ENCODE peak calls at places on chromosomes 16 and 17, in eight cellular contexts. C is OCI-LY7, S is GM23248, M is HCT116, P is PC-3, Z is GM23338, L is MM.1S, U is neural progenitor cell. W is an unnamed sample.

GRCh38 chr17:29566473-29567361 is at the start of gene ABHD15:
- DNase-seq in C (peak), S (peak), M (peak), P (peak), Z (peak), L (peak), U (peak), W (peak)

GRCh38 chr17:27239046-27239445 is 54.9 kb upstream of the WSB1 start:
- DNase-seq in C (no peak), S (no peak), M (no peak), P (no peak), Z (no peak), L (no peak), U (no peak), W (no peak)

GRCh38 chr17:6491071-6491700 is 46.9 kb downstream of the PIMREG start:
- DNase-seq in C (no peak), S (no peak), M (no peak), P (no peak), Z (peak), L (no peak), U (peak), W (no peak)

GRCh38 chr17:72121164-72122001 is 563 bp downstream of the SOX9 start:
- DNase-seq in C (no peak), S (peak), M (no peak), P (peak), Z (peak), L (no peak), U (peak), W (peak)

GRCh38 chr16:86026916-86027315 is 128.0 kb downstream of the IRF8 start:
- DNase-seq in C (no peak), S (no peak), M (no peak), P (no peak), Z (no peak), L (no peak), U (no peak), W (no peak)

GRCh38 chr17:45905812-45906211 is 11.5 kb downstream of the MAPT start:
- DNase-seq in C (no peak), S (no peak), M (no peak), P (no peak), Z (no peak), L (no peak), U (no peak), W (no peak)

GRCh38 chr16:75273054-75273925 is 21.9 kb upstream of the BCAR1 start:
- DNase-seq in C (no peak), S (peak), M (no peak), P (peak), Z (no peak), L (no peak), U (no peak), W (peak)

GRCh38 chr17:21299981-21300600 is 15.6 kb downstream of the MAP2K3 start:
- DNase-seq in C (no peak), S (no peak), M (no peak), P (no peak), Z (no peak), L (no peak), U (no peak), W (no peak)

GRCh38 chr17:73589096-73589980 is 54.9 kb downstream of the SDK2 start:
- DNase-seq in C (peak), S (peak), M (no peak), P (no peak), Z (no peak), L (no peak), U (peak), W (no peak)

GRCh38 chr16:23013484-23013883 is 135.8 kb downstream of the USP31 start:
- DNase-seq in C (peak), S (peak), M (peak), P (peak), Z (peak), L (no peak), U (peak), W (peak)

GRCh38 chr16:55000595-55000994 is 69.9 kb downstream of the IRX5 start:
- DNase-seq in C (no peak), S (peak), M (no peak), P (no peak), Z (no peak), L (no peak), U (no peak), W (peak)

GRCh38 chr17:42072323-42073187 is 22.2 kb upstream of the C17orf113 start:
- DNase-seq in C (peak), S (peak), M (no peak), P (no peak), Z (peak), L (no peak), U (peak), W (peak)

GRCh38 chr16:9522589-9522988 is 431.1 kb downstream of the HAPSTR1 start:
- DNase-seq in C (no peak), S (no peak), M (no peak), P (no peak), Z (no peak), L (no peak), U (no peak), W (no peak)

GRCh38 chr17:79413591-79413990 is 197.3 kb downstream of the RBFOX3 start:
- DNase-seq in C (no peak), S (no peak), M (no peak), P (no peak), Z (no peak), L (no peak), U (no peak), W (no peak)

GRCh38 chr16:19348578-19349315 is 63.2 kb downstream of the CLEC19A start:
- DNase-seq in C (no peak), S (peak), M (no peak), P (no peak), Z (peak), L (no peak), U (peak), W (no peak)

GRCh38 chr17:36926226-36926625 is 11.0 kb upstream of the LHX1 start:
- DNase-seq in C (no peak), S (no peak), M (no peak), P (no peak), Z (no peak), L (no peak), U (no peak), W (no peak)

GRCh38 chr17:54883939-54884338 is 16.7 kb upstream of the TOM1L1 start:
- DNase-seq in C (no peak), S (no peak), M (no peak), P (no peak), Z (no peak), L (no peak), U (no peak), W (no peak)

GRCh38 chr16:48910214-48910613 is 300.2 kb upstream of the N4BP1 start:
- DNase-seq in C (no peak), S (no peak), M (no peak), P (no peak), Z (no peak), L (no peak), U (no peak), W (no peak)

GRCh38 chr16:48906076-48906475 is 296.1 kb upstream of the N4BP1 start:
- DNase-seq in C (no peak), S (no peak), M (no peak), P (no peak), Z (no peak), L (no peak), U (peak), W (no peak)

GRCh38 chr16:48909231-48909630 is 299.3 kb upstream of the N4BP1 start:
- DNase-seq in C (no peak), S (no peak), M (no peak), P (no peak), Z (no peak), L (no peak), U (no peak), W (no peak)

GRCh38 chr16:48905632-48906031 is 295.7 kb upstream of the N4BP1 start:
- DNase-seq in C (no peak), S (no peak), M (no peak), P (no peak), Z (no peak), L (no peak), U (no peak), W (no peak)

DNA sequence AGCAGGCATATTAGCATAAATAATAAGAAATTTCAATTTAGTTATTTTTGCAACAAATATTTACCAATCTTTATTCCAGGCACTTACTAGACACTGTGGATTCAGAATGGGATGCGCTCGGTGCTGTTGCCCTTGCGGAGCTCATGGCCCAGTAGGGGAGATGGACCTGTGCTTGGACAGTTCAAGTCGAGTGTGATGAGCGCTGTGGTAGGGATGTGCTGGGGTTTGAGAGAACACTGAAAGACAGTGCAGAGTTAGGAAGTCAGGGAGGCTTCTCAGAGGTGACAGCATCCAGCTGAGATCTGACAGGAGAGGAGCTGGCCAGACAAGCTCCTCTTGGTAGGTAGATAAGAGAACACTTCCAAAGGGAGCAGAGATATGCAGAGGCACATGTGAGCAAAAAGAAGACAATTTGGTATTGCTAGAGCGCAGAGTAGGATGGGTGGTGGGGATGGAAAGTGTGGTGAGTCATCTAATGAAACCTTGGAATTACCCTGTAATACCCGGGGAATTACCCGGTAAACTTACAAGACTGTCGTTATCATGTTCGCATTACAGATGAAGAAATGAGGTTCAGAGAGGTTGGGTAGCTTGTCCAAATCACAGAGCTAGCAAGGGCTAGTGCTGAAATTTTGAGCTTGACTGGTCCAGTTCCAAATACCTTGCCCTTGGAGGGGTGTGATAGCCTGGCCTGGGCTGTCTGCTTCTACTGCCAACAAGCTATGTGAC is 298.1 kb upstream of the N4BP1 start:
- DNase-seq in C (no peak), S (no peak), M (no peak), P (no peak), Z (no peak), L (no peak), U (no peak), W (no peak)
- TF ChIP-seq EZH2phosphoT487 in C (no peak), S (no peak), M (no peak), P (no peak), Z (no peak), L (no peak), U (no peak), W (no peak)

GRCh38 chr16:11104168-11105037 is 151.6 kb downstream of the SOCS1 start:
- DNase-seq in C (no peak), S (no peak), M (no peak), P (no peak), Z (no peak), L (no peak), U (no peak), W (no peak)
- H3K4me3 ChIP-seq in C (no peak), S (no peak), M (no peak), P (no peak), Z (no peak), L (peak), U (no peak), W (no peak)

GRCh38 chr16:194516-194915 is 14.3 kb downstream of the HBQ1 start:
- DNase-seq in C (no peak), S (no peak), M (no peak), P (no peak), Z (no peak), L (no peak), U (no peak), W (no peak)

GRCh38 chr16:203246-203645 is 23.0 kb downstream of the HBQ1 start:
- DNase-seq in C (no peak), S (no peak), M (no peak), P (no peak), Z (no peak), L (no peak), U (no peak), W (no peak)

DNA sequence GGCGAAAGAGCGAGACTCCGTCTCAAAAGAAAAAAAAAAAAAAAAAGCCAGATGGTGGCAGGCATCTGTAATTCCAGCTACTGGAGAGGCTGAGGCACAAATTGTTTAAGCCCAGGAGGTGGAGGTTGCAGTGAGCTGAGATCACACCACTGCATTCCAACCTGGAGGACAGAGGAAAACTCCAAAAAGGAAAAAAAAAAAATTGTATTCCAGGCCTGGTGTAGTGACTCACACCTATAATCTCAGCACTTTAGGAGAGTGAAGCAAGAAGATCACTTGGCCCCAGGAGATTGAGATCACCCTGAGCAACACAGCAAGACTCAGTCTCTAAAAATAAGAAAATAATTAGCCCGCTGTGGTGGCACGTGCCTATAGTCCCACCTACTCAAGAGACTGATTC is 20.1 kb downstream of the HBQ1 start:
- DNase-seq in C (no peak), S (peak), M (no peak), P (peak), Z (no peak), L (no peak), U (no peak), W (peak)
- TF ChIP-seq EZH2phosphoT487 in C (no peak), S (no peak), M (no peak), P (no peak), Z (no peak), L (no peak), U (no peak), W (no peak)

DNA sequence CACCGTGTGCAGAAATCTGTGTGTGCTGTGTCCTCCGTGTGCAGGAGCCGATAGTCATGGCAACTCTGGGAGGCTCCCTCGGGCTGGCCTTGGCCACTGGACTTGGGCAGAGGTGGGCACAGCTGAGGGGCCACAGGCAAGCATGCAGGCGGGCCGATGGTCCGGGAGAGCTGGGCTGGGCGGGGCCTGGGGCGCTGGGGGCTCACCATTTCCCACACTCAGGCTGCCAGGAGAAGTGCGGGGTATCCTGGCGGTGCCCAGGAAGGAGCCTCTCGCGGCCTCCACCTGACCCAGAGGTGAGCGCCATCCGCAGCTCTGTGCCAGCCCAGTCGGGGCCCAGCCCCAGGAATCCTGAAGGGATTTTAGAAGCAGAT is 28.4 kb downstream of the BAHCC1 start:
- DNase-seq in C (no peak), S (no peak), M (no peak), P (no peak), Z (no peak), L (no peak), U (no peak), W (no peak)
- H3K4me3 ChIP-seq in C (no peak), S (no peak), M (peak), P (peak), Z (no peak), L (no peak), U (no peak), W (no peak)

DNA sequence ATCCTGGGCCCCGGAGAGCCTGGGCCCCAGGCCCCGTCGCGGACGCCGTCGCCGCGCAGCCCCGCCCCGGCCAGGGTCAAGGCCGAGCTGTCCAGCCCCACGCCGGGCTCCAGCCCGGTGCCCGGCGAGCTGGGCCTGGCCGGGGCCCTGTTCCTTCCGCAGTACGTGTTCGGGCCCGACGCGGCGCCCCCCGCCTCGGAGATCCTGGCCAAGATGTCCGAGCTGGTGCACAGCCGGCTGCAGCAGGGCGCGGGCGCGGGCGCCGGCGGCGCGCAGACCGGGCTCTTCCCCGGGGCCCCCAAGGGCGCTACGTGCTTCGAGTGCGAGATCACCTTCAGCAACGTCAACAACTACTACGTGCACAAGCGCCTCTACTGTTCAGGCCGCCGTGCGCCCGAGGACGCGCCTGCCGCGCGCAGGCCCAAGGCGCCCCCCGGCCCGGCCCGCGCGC is 36.8 kb upstream of the ZC3H18 start:
- DNase-seq in C (no peak), S (peak), M (no peak), P (peak), Z (peak), L (no peak), U (no peak), W (no peak)
- TF ChIP-seq EZH2phosphoT487 in C (no peak), S (no peak), M (no peak), P (no peak), Z (no peak), L (no peak), U (no peak), W (no peak)

GRCh38 chr16:11050954-11051353 is 106.6 kb downstream of the CLEC16A start:
- DNase-seq in C (no peak), S (no peak), M (no peak), P (no peak), Z (peak), L (no peak), U (no peak), W (no peak)

GRCh38 chr16:11050536-11050935 is 106.2 kb downstream of the CLEC16A start:
- DNase-seq in C (no peak), S (no peak), M (no peak), P (no peak), Z (no peak), L (no peak), U (no peak), W (no peak)

GRCh38 chr16:11049396-11050059 is 105.2 kb downstream of the CLEC16A start:
- DNase-seq in C (no peak), S (no peak), M (no peak), P (peak), Z (peak), L (no peak), U (peak), W (no peak)

GRCh38 chr16:11052080-11052808 is 107.9 kb downstream of the CLEC16A start:
- DNase-seq in C (no peak), S (no peak), M (no peak), P (no peak), Z (no peak), L (no peak), U (no peak), W (no peak)

GRCh38 chr16:11051430-11052079 is 107.2 kb downstream of the CLEC16A start:
- DNase-seq in C (no peak), S (no peak), M (no peak), P (no peak), Z (no peak), L (no peak), U (no peak), W (no peak)
- H3K4me3 ChIP-seq in C (no peak), S (no peak), M (no peak), P (no peak), Z (no peak), L (no peak), U (no peak), W (no peak)

GRCh38 chr16:10594312-10594950 is 14.0 kb upstream of the EMP2 start:
- DNase-seq in C (no peak), S (no peak), M (no peak), P (peak), Z (no peak), L (no peak), U (no peak), W (no peak)

GRCh38 chr16:10587622-10588021 is 7.2 kb upstream of the EMP2 start:
- DNase-seq in C (no peak), S (no peak), M (no peak), P (no peak), Z (no peak), L (no peak), U (no peak), W (no peak)

GRCh38 chr16:10589106-10589505 is 8.7 kb upstream of the EMP2 start:
- DNase-seq in C (no peak), S (no peak), M (no peak), P (peak), Z (no peak), L (no peak), U (peak), W (no peak)

GRCh38 chr16:10592611-10593010 is 12.2 kb upstream of the EMP2 start:
- DNase-seq in C (no peak), S (no peak), M (no peak), P (no peak), Z (no peak), L (no peak), U (no peak), W (no peak)

GRCh38 chr16:10590342-10590741 is 9.9 kb upstream of the EMP2 start:
- DNase-seq in C (no peak), S (no peak), M (no peak), P (peak), Z (no peak), L (no peak), U (no peak), W (no peak)
- TF ChIP-seq EZH2phosphoT487 in C (no peak), S (no peak), M (no peak), P (no peak), Z (no peak), L (no peak), U (no peak), W (no peak)

W was measured in hepatocyte.